ENCODE peak calls at places on chromosomes 11 and 22, in six cellular contexts. U is H1, S is stomach, Z is GM23338, O is transverse colon, X is sigmoid colon. W is an unnamed sample.

GRCh38 chr22:23787600-23787896 is 782 bp downstream of the SMARCB1 start:
- DNase-seq in S (no peak), O (no peak), U (no peak), X (no peak), Z (no peak), W (no peak)

GRCh38 chr11:17859552-17859951 is 125.0 kb downstream of the KCNC1 start:
- DNase-seq in O (no peak), Z (no peak), S (no peak), U (no peak), X (no peak), W (no peak)

GRCh38 chr11:79200398-79201070 is 240.3 kb downstream of the TENM4 start:
- DNase-seq in S (no peak), U (no peak), O (no peak), Z (no peak), X (no peak), W (no peak)

GRCh38 chr11:8234425-8234821 is 29.3 kb downstream of the LMO1 start:
- DNase-seq in O (no peak), Z (peak; percentile 53), S (no peak), U (no peak), X (no peak), W (no peak)

GRCh38 chr11:72626637-72626936 is 47.6 kb downstream of the PDE2A start:
- DNase-seq in U (no peak), X (no peak), O (no peak), S (no peak), Z (no peak), W (no peak)

GRCh38 chr22:21042978-21043855 is 2.5 kb upstream of the LRRC74B start:
- DNase-seq in X (no peak), Z (no peak), S (no peak), O (peak; percentile 35), U (no peak), W (no peak)

GRCh38 chr11:122981388-122982264 is at the start of gene BSX:
- DNase-seq in X (no peak), O (peak; percentile 12), S (peak; percentile 45), Z (peak; percentile 95), U (peak; percentile 78), W (peak; percentile 33)

GRCh38 chr11:30487200-30487898 is 98.8 kb downstream of the MPPED2 start:
- DNase-seq in U (no peak), X (peak; percentile 67), O (peak; percentile 17), S (no peak), Z (no peak), W (no peak)

GRCh38 chr11:3111919-3112690 is 53.0 kb downstream of the OSBPL5 start:
- DNase-seq in U (no peak), S (no peak), Z (no peak), X (peak; percentile 8), O (no peak), W (no peak)

GRCh38 chr11:86374121-86374520 is 566 bp upstream of the CCDC81 start:
- DNase-seq in S (no peak), X (no peak), U (no peak), O (no peak), Z (no peak), W (no peak)

GRCh38 chr22:31607696-31608095 is 54.3 kb downstream of the PISD start:
- DNase-seq in U (no peak), Z (no peak), O (no peak), X (peak; percentile 54), S (no peak), W (no peak)

GRCh38 chr11:133945087-133945974 is 11.4 kb downstream of the IGSF9B start:
- DNase-seq in X (peak; percentile 83), O (no peak), U (no peak), S (no peak), Z (no peak), W (no peak)
- TF ChIP-seq POLR2AphosphoS5 in X (peak; percentile 62), O (no peak), U (no peak), S (no peak), Z (no peak), W (no peak)

DNA sequence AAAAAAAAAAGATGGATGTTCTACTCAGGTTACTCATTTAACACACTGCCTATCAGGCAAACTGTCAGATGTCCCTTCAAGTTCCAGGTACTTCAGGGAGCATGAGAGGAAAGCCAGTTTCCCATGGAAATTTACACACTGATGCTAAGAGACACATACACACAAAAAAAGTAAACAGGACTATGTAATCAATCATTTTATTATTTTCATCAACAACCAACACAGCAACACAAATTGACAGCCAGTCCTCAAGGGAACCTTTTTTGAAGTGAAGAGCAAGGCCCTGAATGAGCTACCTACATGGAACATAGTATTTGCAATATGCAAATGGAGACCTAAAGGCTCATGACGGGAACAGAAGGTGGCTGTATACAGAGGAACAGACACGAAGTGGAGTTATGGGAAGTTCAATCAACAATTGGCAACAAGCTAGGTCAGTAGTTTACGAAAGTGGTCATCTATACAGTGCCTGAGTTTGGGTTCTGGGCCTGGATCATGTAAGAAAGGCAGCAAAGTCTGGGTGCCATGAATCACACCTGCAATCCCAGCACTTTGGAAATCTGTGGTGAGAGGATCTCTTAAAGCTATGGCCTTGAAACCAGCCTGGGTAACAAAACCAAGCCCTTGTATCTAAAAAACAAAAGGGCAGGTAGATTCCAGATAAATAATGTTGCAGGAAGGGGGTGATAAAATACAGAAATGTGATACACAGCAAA is 12.6 kb upstream of the WDR74 start:
- DNase-seq in U (no peak), O (no peak), S (no peak), X (no peak), Z (peak; percentile 24), W (no peak)
- TF ChIP-seq POLR2AphosphoS5 in U (peak; percentile 94), O (peak; percentile 1), S (no peak), X (no peak), Z (no peak), W (peak; percentile 37)

GRCh38 chr11:59767212-59767611 is 12.0 kb downstream of the STX3 start:
- DNase-seq in Z (no peak), O (no peak), U (no peak), X (no peak), S (no peak), W (no peak)
- TF ChIP-seq POLR2AphosphoS5 in Z (no peak), O (no peak), U (no peak), X (no peak), S (no peak), W (no peak)

DNA sequence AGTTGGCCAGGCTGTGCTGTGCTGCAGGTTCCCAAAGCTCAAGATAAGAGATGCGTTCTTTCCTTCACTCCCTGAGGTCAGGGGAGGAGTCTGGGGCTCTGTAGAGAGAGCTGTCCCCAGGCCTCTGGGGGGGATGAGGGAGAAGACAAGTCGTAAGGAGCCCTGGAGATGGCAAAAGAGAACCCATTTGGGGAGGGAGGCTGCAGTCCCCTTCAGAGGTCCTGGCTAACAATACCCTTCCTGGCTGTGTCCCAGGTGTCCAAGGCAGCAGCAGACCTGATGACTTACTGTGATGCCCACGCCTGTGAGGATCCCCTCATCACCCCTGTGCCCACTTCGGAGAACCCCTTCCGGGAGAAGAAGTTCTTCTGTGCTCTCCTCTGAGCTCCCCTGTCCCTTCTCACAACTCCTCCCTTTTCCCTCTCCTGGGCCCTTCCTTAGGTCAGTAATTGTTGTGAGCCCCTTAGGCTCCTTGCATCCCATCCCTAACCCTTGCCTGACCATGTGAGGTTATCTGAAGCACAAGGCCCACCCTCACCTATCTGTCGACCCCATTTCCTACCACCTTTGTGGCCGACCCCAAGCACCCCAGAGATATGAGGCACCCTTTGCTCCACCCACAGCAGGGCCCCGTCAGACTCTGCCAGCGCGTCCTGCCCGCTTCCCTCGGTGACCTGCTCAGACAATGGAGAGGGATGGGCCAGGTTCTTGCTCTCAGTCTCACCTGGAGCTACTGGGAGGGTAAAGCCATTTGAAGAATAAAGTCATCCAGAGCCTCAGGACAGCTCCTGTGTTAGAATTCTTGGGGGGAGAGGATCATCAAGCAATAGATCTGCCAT is 1.2 kb downstream of the GNG3 start:
- DNase-seq in Z (peak; percentile 56), S (peak; percentile 36), X (peak; percentile 73), O (peak; percentile 54), U (no peak), W (no peak)
- TF ChIP-seq POLR2AphosphoS5 in Z (no peak), S (no peak), X (no peak), O (no peak), U (no peak), W (no peak)

GRCh38 chr11:113664069-113664980 is 41.8 kb downstream of the TMPRSS5 start:
- DNase-seq in S (no peak), O (no peak), Z (no peak), X (no peak), U (no peak), W (no peak)
- TF ChIP-seq POLR2AphosphoS5 in S (no peak), O (no peak), Z (no peak), X (no peak), U (no peak), W (no peak)

DNA sequence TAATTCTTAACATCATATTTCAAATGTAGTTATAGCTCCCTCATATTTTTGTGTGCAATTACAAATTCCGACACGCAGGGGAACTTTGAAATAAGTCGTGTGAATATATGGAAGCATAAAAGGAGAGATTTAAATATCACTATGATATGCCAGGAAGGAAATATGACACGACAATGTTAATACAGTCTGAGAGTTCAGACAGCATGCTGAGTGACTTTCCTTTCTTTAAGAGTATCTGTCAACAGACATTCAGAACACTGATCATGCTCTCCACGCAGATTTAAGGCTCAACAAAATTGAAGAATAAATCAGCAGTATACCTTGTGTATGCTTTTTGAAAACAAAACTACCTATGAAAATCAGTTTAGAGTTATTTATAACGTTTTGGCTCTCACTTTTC is 232.6 kb upstream of the CARD18 start:
- DNase-seq in U (no peak), X (no peak), Z (no peak), S (no peak), O (no peak), W (no peak)
- TF ChIP-seq POLR2AphosphoS5 in U (no peak), X (no peak), Z (no peak), S (no peak), O (no peak), W (no peak)

GRCh38 chr11:62401781-62402180 is 17.1 kb upstream of the SCGB1A1 start:
- DNase-seq in Z (no peak), O (no peak), U (no peak), X (no peak), S (no peak), W (no peak)

GRCh38 chr11:62399868-62400245 is 19.0 kb upstream of the SCGB1A1 start:
- DNase-seq in S (no peak), X (no peak), Z (no peak), O (no peak), U (no peak), W (no peak)

GRCh38 chr11:62400281-62400680 is 18.6 kb upstream of the SCGB1A1 start:
- DNase-seq in U (no peak), Z (no peak), S (no peak), X (no peak), O (no peak), W (no peak)

GRCh38 chr11:62401356-62401755 is 17.5 kb upstream of the SCGB1A1 start:
- DNase-seq in S (no peak), X (no peak), O (no peak), Z (no peak), U (no peak), W (no peak)

GRCh38 chr11:62400760-62401159 is 18.1 kb upstream of the SCGB1A1 start:
- DNase-seq in X (peak; percentile 96), Z (no peak), S (peak; percentile 54), U (no peak), O (peak; percentile 73), W (no peak)
- TF ChIP-seq POLR2AphosphoS5 in X (peak; percentile 83), Z (no peak), S (peak; percentile 66), U (no peak), O (peak; percentile 72), W (no peak)